ENCODE peak calls at places on chromosomes 3 and 15, in four cellular contexts. A is activated T-cell treated with anti-CD3 and anti-CD28 coated beads for 1 hour, L is fibroblast of the aortic adventitia, T is astrocyte of the spinal cord. U is an unnamed sample.

GRCh38 chr15:59203572-59203971 is 3.1 kb upstream of the LDHAL6B start:
- DNase-seq in A (no peak), L (no peak), T (no peak), U (no peak)

GRCh38 chr15:101530224-101530958 is 40.9 kb upstream of the PCSK6 start:
- DNase-seq in A (no peak), L (no peak), T (no peak), U (no peak)

GRCh38 chr3:38553071-38553470 is 56.9 kb downstream of the EXOG start:
- DNase-seq in A (no peak), L (no peak), T (no peak), U (no peak)

GRCh38 chr3:153320585-153321128 is 158.6 kb downstream of the RAP2B start:
- DNase-seq in A (no peak), L (peak), T (no peak), U (no peak)

GRCh38 chr3:188978772-188979171 is 193.0 kb upstream of the TPRG1 start:
- DNase-seq in A (no peak), L (peak), T (peak), U (no peak)

GRCh38 chr3:13236774-13237173 is 163.5 kb upstream of the IQSEC1 start:
- DNase-seq in A (no peak), L (no peak), T (no peak), U (no peak)

GRCh38 chr3:42988566-42988965 is 9.5 kb downstream of the GASK1A start:
- DNase-seq in A (no peak), L (no peak), T (no peak), U (no peak)

GRCh38 chr15:100100926-100101325 is 240.8 kb downstream of the ADAMTS17 start:
- DNase-seq in A (no peak), L (no peak), T (no peak), U (no peak)

GRCh38 chr15:91867581-91868026 is 14.1 kb downstream of the SLCO3A1 start:
- DNase-seq in A (no peak), L (peak), T (peak), U (no peak)

GRCh38 chr3:142276780-142277179 is 51.4 kb upstream of the GK5 start:
- DNase-seq in A (no peak), L (peak), T (peak), U (no peak)

GRCh38 chr15:59438891-59439290 is 905 bp downstream of the FAM81A start:
- DNase-seq in A (no peak), L (peak), T (no peak), U (no peak)

GRCh38 chr15:92707880-92708551 is 52.4 kb upstream of the FAM174B start:
- DNase-seq in A (no peak), L (no peak), T (no peak), U (no peak)

GRCh38 chr3:151709847-151710246 is 23.9 kb upstream of the AADACL2 start:
- DNase-seq in A (no peak), L (peak), T (peak), U (no peak)

GRCh38 chr3:29606416-29606815 is 325.5 kb downstream of the RBMS3 start:
- DNase-seq in A (no peak), L (peak), T (no peak), U (no peak)

GRCh38 chr15:72992733-72993321 is 59.4 kb upstream of the NEO1 start:
- DNase-seq in A (no peak), L (peak), T (no peak), U (no peak)

GRCh38 chr3:50605901-50606326 is 5.7 kb downstream of the CISH start:
- DNase-seq in A (no peak), L (no peak), T (no peak), U (no peak)